ENCODE peak calls at places on chromosomes 6 and 20, in four cellular contexts. R, B, X and H are unnamed samples.

GRCh38 chr6:160226118-160226541 is 32.5 kb downstream of the SLC22A2 start:
- DNase-seq in R (no peak), B (no peak), X (no peak), H (no peak)

GRCh38 chr20:3158968-3159431 is 665 bp downstream of the FASTKD5 start:
- DNase-seq in B (no peak), R (no peak), X (no peak), H (no peak)

GRCh38 chr6:4582506-4582905 is 193.7 kb upstream of the CDYL start:
- DNase-seq in X (no peak), R (no peak), B (no peak), H (no peak)

GRCh38 chr6:139698526-139699182 is 324.2 kb upstream of the CITED2 start:
- DNase-seq in R (peak; percentile 46), X (no peak), B (no peak), H (no peak)

GRCh38 chr20:17946572-17947473 is 21.8 kb downstream of the SNX5 start:
- DNase-seq in B (no peak), R (no peak), X (no peak), H (no peak)

GRCh38 chr6:33815854-33816253 is 12.1 kb upstream of the MLN start:
- DNase-seq in B (peak; percentile 24), X (no peak), R (no peak), H (peak; percentile 85)

GRCh38 chr6:165876568-165876967 is 213.5 kb upstream of the PDE10A start:
- DNase-seq in R (peak; percentile 63), B (no peak), X (no peak), H (no peak)

GRCh38 chr6:22042713-22043112 is 254.1 kb downstream of the PRL start:
- DNase-seq in X (no peak), R (no peak), B (no peak), H (no peak)

GRCh38 chr20:6164421-6165341 is 41.9 kb upstream of the FERMT1 start:
- DNase-seq in B (no peak), X (no peak), R (peak; percentile 19), H (no peak)

DNA sequence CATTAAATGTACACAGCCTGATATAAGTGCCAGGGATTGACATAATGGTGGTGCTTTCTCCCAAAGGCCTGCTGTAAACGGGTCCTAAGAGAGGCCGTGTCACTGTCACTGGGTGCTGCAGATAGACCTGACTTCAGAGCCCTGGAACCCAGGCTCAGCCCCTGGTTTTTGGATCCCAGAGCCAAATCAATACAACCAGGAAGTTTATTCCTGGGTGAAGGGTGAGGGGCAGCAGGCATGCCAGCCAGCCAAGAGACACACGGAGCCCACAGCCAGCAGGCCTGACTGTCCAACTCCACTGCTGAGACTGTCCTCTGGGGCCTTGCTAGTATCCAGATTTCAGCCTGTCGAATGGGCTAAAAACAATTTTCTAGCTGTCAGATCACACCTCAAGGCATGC is 12.8 kb upstream of the ARMC12 start:
- DNase-seq in B (no peak), X (no peak), R (no peak), H (peak; percentile 36)
- H3K4me1 ChIP-seq in B (peaks cover 44% of the 10 kb centered on the region), X (peaks cover 77% of the 10 kb centered on the region), R (peaks cover 5% of the 10 kb centered on the region), H (peaks cover 21% of the 10 kb centered on the region)

DNA sequence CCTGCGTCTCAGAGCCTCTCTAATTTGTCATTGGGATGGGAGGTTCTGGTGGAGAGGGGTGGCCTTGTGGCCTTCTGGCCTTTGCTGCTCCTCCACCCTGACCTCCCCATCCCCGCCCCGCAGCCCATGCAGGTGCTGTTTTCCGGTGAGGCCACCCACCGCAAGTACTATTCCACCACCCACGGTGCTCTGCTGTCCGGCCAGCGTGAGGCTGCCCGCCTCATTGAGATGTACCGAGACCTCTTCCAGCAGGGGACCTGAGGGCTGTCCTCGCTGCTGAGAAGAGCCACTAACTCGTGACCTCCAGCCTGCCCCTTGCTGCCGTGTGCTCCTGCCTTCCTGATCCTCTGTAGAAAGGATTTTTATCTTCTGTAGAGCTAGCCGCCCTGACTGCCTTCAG is 171.8 kb upstream of the RNF24 start:
- DNase-seq in R (no peak), B (no peak), X (no peak), H (no peak)
- H3K36me3 ChIP-seq in R (peaks cover 87% of the 10 kb centered on the region), B (peaks cover 11% of the 10 kb centered on the region), X (peaks cover 23% of the 10 kb centered on the region), H (peaks cover 18% of the 10 kb centered on the region)

GRCh38 chr6:45439861-45440388 is 62.2 kb upstream of the SUPT3H start:
- DNase-seq in X (no peak), B (no peak), R (no peak), H (no peak)

GRCh38 chr6:45438849-45439406 is 61.2 kb upstream of the SUPT3H start:
- DNase-seq in R (no peak), X (no peak), B (peak; percentile 65), H (no peak)

GRCh38 chr6:45437441-45437820 is 59.7 kb upstream of the SUPT3H start:
- DNase-seq in R (no peak), B (no peak), X (no peak), H (no peak)

GRCh38 chr6:45438156-45438555 is 60.4 kb upstream of the SUPT3H start:
- DNase-seq in X (no peak), B (no peak), R (no peak), H (no peak)

GRCh38 chr6:45439459-45439858 is 61.7 kb upstream of the SUPT3H start:
- DNase-seq in X (no peak), R (no peak), B (no peak), H (no peak)
- H3K4me1 ChIP-seq in X (no peaks in the 10 kb centered on the region), R (no peaks in the 10 kb centered on the region), B (peaks cover 23% of the 10 kb centered on the region), H (no peaks in the 10 kb centered on the region)

GRCh38 chr20:48331518-48332286 is 496.1 kb downstream of the PREX1 start:
- DNase-seq in R (no peak), B (no peak), X (no peak), H (peak; percentile 23)
- H3K36me3 ChIP-seq in R (no peaks in the 10 kb centered on the region), B (no peaks in the 10 kb centered on the region), X (no peaks in the 10 kb centered on the region), H (no peaks in the 10 kb centered on the region)

GRCh38 chr6:52508261-52508739 is 68.6 kb downstream of the TRAM2 start:
- DNase-seq in X (no peak), B (no peak), R (no peak), H (no peak)
- H3K4me1 ChIP-seq in X (peaks cover 19% of the 10 kb centered on the region), B (peaks cover 65% of the 10 kb centered on the region), R (no peaks in the 10 kb centered on the region), H (no peaks in the 10 kb centered on the region)

GRCh38 chr6:19052219-19052618 is 665.1 kb downstream of the RNF144B start:
- DNase-seq in R (no peak), B (no peak), X (no peak), H (no peak)
- H3K36me3 ChIP-seq in R (no peaks in the 10 kb centered on the region), B (no peaks in the 10 kb centered on the region), X (no peaks in the 10 kb centered on the region), H (no peaks in the 10 kb centered on the region)